ENCODE peak calls at places on chromosomes 12 and 14, in five cellular contexts. P, U, L, M and H are unnamed samples.

GRCh38 chr12:40106655-40107054 is 774 bp upstream of the SLC2A13 start:
- DNase-seq in P (no peak), U (no peak), L (no peak), M (no peak), H (no peak)

GRCh38 chr12:59155448-59155847 is 235.1 kb upstream of the LRIG3 start:
- DNase-seq in P (no peak), U (no peak), L (no peak), M (no peak), H (no peak)

GRCh38 chr12:48998497-48999353 is 450 bp downstream of the DDN start:
- DNase-seq in P (no peak), U (no peak), L (no peak), M (no peak), H (no peak)

GRCh38 chr14:35758523-35759129 is 50.5 kb downstream of the RALGAPA1 start:
- DNase-seq in P (no peak), U (no peak), L (no peak), M (no peak), H (no peak)

GRCh38 chr14:71466942-71467341 is 465.3 kb upstream of the RGS6 start:
- DNase-seq in P (no peak), U (no peak), L (no peak), M (no peak), H (no peak)

GRCh38 chr12:120710805-120711296 is 593 bp downstream of the UNC119B start:
- DNase-seq in P (peak; percentile 42), U (no peak), L (peak; percentile 43), M (no peak), H (peak; percentile 13)

GRCh38 chr14:105532735-105533141 is 6.4 kb downstream of the TMEM121 start:
- DNase-seq in P (peak; percentile 72), U (no peak), L (peak; percentile 72), M (no peak), H (peak; percentile 41)

GRCh38 chr14:22982477-22983245 is at the start of gene AJUBA:
- DNase-seq in P (peak; percentile 86), U (peak; percentile 94), L (peak; percentile 95), M (peak; percentile 38), H (peak; percentile 62)

GRCh38 chr14:50668008-50668851 is at the start of gene SAV1:
- DNase-seq in P (peak; percentile 70), U (no peak), L (no peak), M (peak; percentile 7), H (peak; percentile 73)

GRCh38 chr12:67147030-67147429 is 122.1 kb upstream of the CAND1 start:
- DNase-seq in P (no peak), U (no peak), L (no peak), M (no peak), H (no peak)

GRCh38 chr12:125583071-125583470 is 517.8 kb downstream of the AACS start:
- DNase-seq in P (no peak), U (no peak), L (no peak), M (no peak), H (no peak)

GRCh38 chr14:105933238-105933637 is 406.9 kb downstream of the TMEM121 start:
- DNase-seq in P (no peak), U (no peak), L (no peak), M (no peak), H (no peak)

GRCh38 chr14:95891742-95892141 is 15.1 kb downstream of the TUNAR start:
- DNase-seq in P (no peak), U (peak; percentile 19), L (no peak), M (no peak), H (no peak)

GRCh38 chr12:120951-121350 is 54.4 kb downstream of the IQSEC3 start:
- DNase-seq in P (no peak), U (no peak), L (no peak), M (no peak), H (no peak)

GRCh38 chr12:21642707-21643389 is 14.8 kb downstream of the LDHB start:
- DNase-seq in P (no peak), U (no peak), L (no peak), M (no peak), H (no peak)

GRCh38 chr12:122363782-122364181 is 58.7 kb downstream of the CLIP1 start:
- DNase-seq in P (no peak), U (no peak), L (no peak), M (no peak), H (peak; percentile 3)

GRCh38 chr12:51871918-51872688 is 15.8 kb upstream of the ANKRD33 start:
- DNase-seq in P (no peak), U (no peak), L (no peak), M (no peak), H (peak; percentile 19)

GRCh38 chr12:8948711-8949524 is 527 bp downstream of the M6PR start:
- DNase-seq in P (peak; percentile 15), U (peak; percentile 14), L (peak; percentile 28), M (no peak), H (peak; percentile 72)

GRCh38 chr12:113403435-113404415 is at the start of gene SDS:
- DNase-seq in P (no peak), U (no peak), L (no peak), M (no peak), H (peak; percentile 66)

GRCh38 chr14:101812071-101812470 is 50.6 kb downstream of the PPP2R5C start:
- DNase-seq in P (no peak), U (no peak), L (no peak), M (no peak), H (no peak)

GRCh38 chr12:12403264-12404248 is 46.7 kb downstream of the BORCS5 start:
- DNase-seq in P (no peak), U (no peak), L (peak; percentile 30), M (no peak), H (peak; percentile 54)

GRCh38 chr12:108235231-108235959 is 103.7 kb downstream of the CMKLR1 start:
- DNase-seq in P (no peak), U (no peak), L (no peak), M (no peak), H (no peak)

GRCh38 chr14:61560323-61560722 is 135.0 kb upstream of the HIF1A start:
- DNase-seq in P (no peak), U (no peak), L (no peak), M (no peak), H (no peak)

GRCh38 chr12:26416550-26416949 is 221.2 kb downstream of the SSPN start:
- DNase-seq in P (no peak), U (no peak), L (no peak), M (no peak), H (no peak)

GRCh38 chr14:105126970-105127307 is 41.6 kb downstream of the JAG2 start:
- DNase-seq in P (no peak), U (no peak), L (no peak), M (no peak), H (no peak)

GRCh38 chr12:8689606-8690175 is 8.1 kb upstream of the RIMKLB start:
- DNase-seq in P (no peak), U (no peak), L (no peak), M (no peak), H (no peak)

GRCh38 chr14:51780741-51781140 is 79.7 kb upstream of the GNG2 start:
- DNase-seq in P (no peak), U (no peak), L (no peak), M (no peak), H (no peak)

GRCh38 chr14:88798161-88798560 is 5.4 kb upstream of the EML5 start:
- DNase-seq in P (no peak), U (no peak), L (no peak), M (no peak), H (no peak)

GRCh38 chr14:50957296-50957695 is 13.0 kb upstream of the PYGL start:
- DNase-seq in P (peak; percentile 20), U (no peak), L (no peak), M (no peak), H (peak; percentile 9)

GRCh38 chr14:61438860-61439765 is 117.7 kb downstream of the PRKCH start:
- DNase-seq in P (no peak), U (peak; percentile 42), L (peak; percentile 74), M (no peak), H (peak; percentile 77)

GRCh38 chr14:100890451-100890850 is 13.1 kb downstream of the RTL1 start:
- DNase-seq in P (no peak), U (no peak), L (no peak), M (no peak), H (no peak)

GRCh38 chr14:21084988-21085853 is 13.2 kb downstream of the ZNF219 start:
- DNase-seq in P (no peak), U (no peak), L (no peak), M (no peak), H (peak; percentile 85)

GRCh38 chr14:65034021-65034420 is 47.3 kb downstream of the FNTB start:
- DNase-seq in P (no peak), U (no peak), L (no peak), M (no peak), H (no peak)

GRCh38 chr12:108826807-108827721 is 30.3 kb downstream of the SSH1 start:
- DNase-seq in P (no peak), U (no peak), L (no peak), M (no peak), H (no peak)

GRCh38 chr12:125518074-125518473 is 452.8 kb downstream of the AACS start:
- DNase-seq in P (no peak), U (no peak), L (no peak), M (no peak), H (no peak)

GRCh38 chr14:68268719-68269118 is 449.1 kb downstream of the RAD51B start:
- DNase-seq in P (no peak), U (no peak), L (no peak), M (no peak), H (no peak)

GRCh38 chr12:6753772-6754356 is 923 bp upstream of the MLF2 start:
- DNase-seq in P (no peak), U (no peak), L (no peak), M (no peak), H (no peak)

GRCh38 chr12:57528176-57528575 is 5.6 kb downstream of the MBD6 start:
- DNase-seq in P (no peak), U (no peak), L (no peak), M (no peak), H (no peak)